ENCODE peak calls at places on chromosomes 13 and 19, in ten cellular contexts. Q, O, N, J, H, W, A, B, C and T are unnamed samples.

GRCh38 chr13:114313061-114313860 is 1.0 kb upstream of the CHAMP1 start:
- DNase-seq in Q (no peak), O (peak; percentile 60), N (no peak), J (peak; percentile 51), H (no peak), W (no peak), A (no peak), B (peak; percentile 6), C (no peak), T (no peak)

GRCh38 chr13:49649244-49649962 is 21.1 kb downstream of the ARL11 start:
- DNase-seq in Q (peak; percentile 27), O (no peak), N (no peak), J (peak; percentile 68), H (no peak), W (no peak), A (peak; percentile 45), B (no peak), C (no peak), T (peak; percentile 24)

GRCh38 chr19:54875506-54875905 is 1.5 kb downstream of the FCAR start:
- DNase-seq in Q (no peak), O (peak; percentile 19), N (no peak), J (no peak), H (no peak), W (no peak), A (no peak), B (no peak), C (no peak), T (no peak)

GRCh38 chr13:50745542-50745941 is 98.0 kb downstream of the DLEU7 start:
- DNase-seq in Q (no peak), O (no peak), N (no peak), J (no peak), H (no peak), W (no peak), A (no peak), B (no peak), C (no peak), T (no peak)

GRCh38 chr13:42836930-42837329 is 55.5 kb downstream of the FAM216B start:
- DNase-seq in Q (peak; percentile 7), O (no peak), N (peak; percentile 34), J (peak; percentile 51), H (no peak), W (no peak), A (peak; percentile 40), B (no peak), C (no peak), T (peak; percentile 39)

GRCh38 chr19:48511321-48511731 is 309 bp downstream of the LMTK3 start:
- DNase-seq in Q (no peak), O (no peak), N (no peak), J (no peak), H (no peak), W (no peak), A (no peak), B (no peak), C (no peak), T (no peak)

GRCh38 chr13:93279982-93280381 is 53.4 kb downstream of the GPC6 start:
- DNase-seq in Q (no peak), O (no peak), N (peak; percentile 23), J (no peak), H (no peak), W (no peak), A (no peak), B (no peak), C (no peak), T (no peak)

GRCh38 chr13:64371045-64371444 is 2859.1 kb downstream of the PCDH9 start:
- DNase-seq in Q (peak; percentile 25), O (no peak), N (no peak), J (peak; percentile 41), H (no peak), W (no peak), A (no peak), B (peak; percentile 8), C (no peak), T (no peak)

GRCh38 chr19:47112664-47113445 is 721 bp downstream of the ZC3H4 start:
- DNase-seq in Q (peak; percentile 96), O (peak; percentile 99), N (peak; percentile 100), J (peak; percentile 99), H (peak; percentile 99), W (peak; percentile 99), A (peak; percentile 99), B (peak; percentile 100), C (peak; percentile 99), T (peak; percentile 100)

GRCh38 chr13:73273737-73274136 is 214.9 kb downstream of the KLF5 start:
- DNase-seq in Q (peak; percentile 95), O (no peak), N (no peak), J (peak; percentile 89), H (no peak), W (no peak), A (peak; percentile 3), B (no peak), C (no peak), T (no peak)

GRCh38 chr19:54420383-54421168 is 5.3 kb downstream of the TTYH1 start:
- DNase-seq in Q (no peak), O (no peak), N (peak; percentile 78), J (no peak), H (no peak), W (no peak), A (no peak), B (no peak), C (peak; percentile 45), T (no peak)

GRCh38 chr19:51194527-51195315 is 30.2 kb upstream of the CD33 start:
- DNase-seq in Q (no peak), O (peak; percentile 8), N (no peak), J (no peak), H (no peak), W (no peak), A (no peak), B (no peak), C (no peak), T (no peak)

GRCh38 chr19:6278740-6279619 is 795 bp downstream of the MLLT1 start:
- DNase-seq in Q (no peak), O (peak; percentile 20), N (peak; percentile 42), J (no peak), H (no peak), W (no peak), A (no peak), B (peak; percentile 1), C (no peak), T (no peak)
- H3K4me1 ChIP-seq in Q (peaks cover 48% of the 10 kb centered on the region), O (peaks cover 23% of the 10 kb centered on the region), N (peaks cover 12% of the 10 kb centered on the region), J (peaks cover 33% of the 10 kb centered on the region), H (peaks cover 52% of the 10 kb centered on the region), W (peaks cover 50% of the 10 kb centered on the region), A (peaks cover 50% of the 10 kb centered on the region), B (no peaks in the 10 kb centered on the region), C (peaks cover 56% of the 10 kb centered on the region), T (no peaks in the 10 kb centered on the region)

GRCh38 chr19:35495107-35496064 is 5.1 kb upstream of the KRTDAP start:
- DNase-seq in Q (peak; percentile 21), O (peak; percentile 77), N (peak; percentile 73), J (peak; percentile 55), H (peak; percentile 86), W (peak; percentile 85), A (peak; percentile 84), B (peak; percentile 64), C (peak; percentile 65), T (peak; percentile 55)
- H3K4me3 ChIP-seq in Q (no peak overlapping the region), O (no peak overlapping the region), N (no peak overlapping the region), J (no peak overlapping the region), H (no peak overlapping the region), W (no peak overlapping the region), A (no peak overlapping the region), B (no peak overlapping the region), C (no peak overlapping the region), T (no peak overlapping the region)

GRCh38 chr13:40961826-40962225 is 57.3 kb downstream of the ELF1 start:
- DNase-seq in Q (no peak), O (no peak), N (no peak), J (no peak), H (no peak), W (no peak), A (no peak), B (no peak), C (no peak), T (no peak)
- H3K27ac ChIP-seq in Q (no peak overlapping the region), O (peak overlapping the region; percentile 69), N (no peak overlapping the region), J (no peak overlapping the region), H (peak overlapping the region; percentile 12), W (no peak overlapping the region), A (peak overlapping the region; percentile 19), B (no peak overlapping the region), C (no peak overlapping the region), T (no peak overlapping the region)

GRCh38 chr19:56611288-56611687 is 16.2 kb downstream of the ZNF71 start:
- DNase-seq in Q (no peak), O (no peak), N (no peak), J (no peak), H (no peak), W (no peak), A (no peak), B (no peak), C (no peak), T (no peak)
- H3K4me1 ChIP-seq in Q (no peaks in the 10 kb centered on the region), O (no peaks in the 10 kb centered on the region), N (no peaks in the 10 kb centered on the region), J (no peaks in the 10 kb centered on the region), H (no peaks in the 10 kb centered on the region), W (no peaks in the 10 kb centered on the region), A (no peaks in the 10 kb centered on the region), B (no peaks in the 10 kb centered on the region), C (no peaks in the 10 kb centered on the region), T (no peaks in the 10 kb centered on the region)

DNA sequence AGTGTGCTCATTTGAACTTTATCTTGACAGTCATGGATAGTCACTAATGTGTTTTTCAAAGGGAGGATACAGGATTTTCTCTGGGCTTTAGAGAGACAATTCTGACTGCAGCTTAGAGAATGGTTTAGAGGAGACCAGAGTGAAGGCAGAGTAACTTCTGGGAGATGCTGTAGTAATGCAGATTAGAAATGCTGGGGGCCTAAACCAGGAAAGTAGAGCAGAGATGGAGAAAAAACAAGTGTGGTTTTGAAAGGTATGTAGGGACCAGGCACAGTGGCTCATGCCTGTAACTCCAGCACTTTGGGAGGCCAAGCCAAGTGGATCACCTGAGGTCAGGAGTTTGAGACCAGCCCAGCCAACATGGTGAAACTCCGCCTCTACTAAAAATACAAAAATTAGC is 18.3 kb upstream of the CEBPA start:
- DNase-seq in Q (no peak), O (no peak), N (no peak), J (no peak), H (no peak), W (no peak), A (no peak), B (no peak), C (no peak), T (no peak)
- H3K4me3 ChIP-seq in Q (no peak overlapping the region), O (no peak overlapping the region), N (no peak overlapping the region), J (no peak overlapping the region), H (no peak overlapping the region), W (no peak overlapping the region), A (no peak overlapping the region), B (no peak overlapping the region), C (no peak overlapping the region), T (no peak overlapping the region)

DNA sequence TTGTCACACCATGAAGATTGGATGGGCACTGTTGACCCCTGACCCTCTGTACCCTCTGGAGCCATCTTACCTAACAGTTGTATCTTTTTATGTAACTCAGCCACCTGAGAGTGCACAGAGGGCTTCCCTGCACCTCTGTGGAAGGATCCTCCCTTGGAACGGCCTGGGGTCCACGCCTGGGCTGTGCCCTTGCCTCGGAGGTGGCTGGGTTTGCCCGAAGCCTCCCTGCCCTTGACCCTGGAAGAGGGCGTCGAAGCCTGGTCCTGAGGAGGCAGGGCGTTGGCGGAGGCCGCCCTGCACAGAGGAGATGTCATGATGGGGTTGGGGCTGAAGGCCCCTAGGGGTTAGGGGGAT is 241 bp downstream of the ODAD3 start:
- DNase-seq in Q (no peak), O (no peak), N (no peak), J (no peak), H (no peak), W (no peak), A (no peak), B (no peak), C (no peak), T (no peak)
- H3K27ac ChIP-seq in Q (peak overlapping the region; percentile 26), O (no peak overlapping the region), N (peak overlapping the region; percentile 28), J (peak overlapping the region; percentile 44), H (peak overlapping the region; percentile 80), W (peak overlapping the region; percentile 87), A (peak overlapping the region; percentile 82), B (no peak overlapping the region), C (peak overlapping the region; percentile 53), T (no peak overlapping the region)